ENCODE peak calls at places on chromosomes 2 and 18, in nine cellular contexts. F is esophagus squamous epithelium, E is IMR-90, W is vagina, R is testis, G is A549, M is transverse colon, D is H54, U is ovary. J is an unnamed sample.
A peak's percentile ranks its signal among the peaks of the same experiment; 100 is the strongest.

GRCh38 chr18:13614701-13615288 is 111.6 kb downstream of the FAM210A start:
- DNase-seq in U (no peak), R (no peak), W (peak; percentile 84), D (no peak), M (no peak), G (no peak), E (no peak), F (no peak), J (no peak)

GRCh38 chr2:238370482-238371372 is 50.4 kb downstream of the TRAF3IP1 start:
- DNase-seq in M (peak; percentile 67), U (peak; percentile 52), G (peak; percentile 35), W (no peak), R (peak; percentile 73), F (no peak), D (peak; percentile 35), E (peak; percentile 67), J (peak; percentile 77)

GRCh38 chr18:43587538-43588153 is 310.4 kb upstream of the SYT4 start:
- DNase-seq in U (no peak), F (no peak), M (no peak), D (no peak), E (peak; percentile 41), R (peak; percentile 28), G (no peak), W (no peak), J (peak; percentile 43)

GRCh38 chr2:41216978-41217377 is 765.1 kb upstream of the SLC8A1 start:
- DNase-seq in D (no peak), U (no peak), W (no peak), M (no peak), G (no peak), F (no peak), R (no peak), E (no peak), J (no peak)

GRCh38 chr2:180542510-180542909 is 437.9 kb upstream of the UBE2E3 start:
- DNase-seq in R (no peak), G (no peak), W (no peak), D (no peak), F (no peak), E (no peak), U (no peak), M (no peak), J (no peak)

GRCh38 chr2:234620018-234620417 is 123.1 kb upstream of the ARL4C start:
- DNase-seq in D (no peak), G (no peak), M (no peak), W (no peak), R (no peak), E (no peak), U (no peak), F (no peak), J (no peak)

GRCh38 chr18:9048808-9049494 is 53.5 kb upstream of the NDUFV2 start:
- DNase-seq in E (peak; percentile 44), R (no peak), U (no peak), G (no peak), F (no peak), W (no peak), M (no peak), D (no peak), J (no peak)

GRCh38 chr2:88838165-88838635 is 146.7 kb downstream of the RPIA start:
- DNase-seq in E (no peak), G (no peak), F (no peak), D (no peak), W (no peak), R (no peak), U (no peak), M (peak; percentile 57), J (no peak)

GRCh38 chr2:217873371-217873770 is 129.4 kb downstream of the TNS1 start:
- DNase-seq in W (no peak), R (no peak), U (no peak), M (no peak), E (no peak), F (no peak), G (no peak), D (no peak), J (peak; percentile 26)

GRCh38 chr2:69600425-69600824 is 43.1 kb downstream of the AAK1 start:
- DNase-seq in M (no peak), R (no peak), D (no peak), E (no peak), F (no peak), G (no peak), W (no peak), U (no peak), J (peak; percentile 47)

DNA sequence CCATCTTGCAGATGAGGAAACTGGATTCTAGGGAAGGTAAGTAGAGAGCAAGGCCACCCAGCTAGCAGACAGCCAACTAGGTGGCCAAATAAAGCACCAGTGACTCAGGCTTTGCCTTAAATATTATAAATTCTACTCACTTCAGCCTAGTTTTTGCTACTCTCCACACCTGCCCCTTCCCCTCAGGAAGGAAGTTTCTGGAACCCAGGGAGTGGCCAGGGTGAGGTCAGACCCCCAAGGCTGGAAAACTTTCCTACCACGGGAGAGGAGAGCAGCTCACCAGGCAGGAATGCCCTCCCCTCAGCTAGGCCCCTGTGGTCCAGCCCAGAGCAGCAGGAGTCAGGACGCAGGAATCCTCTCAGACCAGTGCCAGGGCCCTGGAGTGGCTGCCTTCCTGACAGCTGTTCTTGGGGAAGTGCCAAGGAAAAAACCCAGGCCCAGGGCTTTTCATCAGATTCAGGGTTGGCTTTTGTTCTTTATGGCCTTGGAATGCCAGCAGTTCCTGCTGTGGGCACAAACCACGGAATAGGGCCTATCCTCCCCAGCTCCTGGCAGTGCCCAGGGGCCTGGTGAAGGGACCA is 5.1 kb upstream of the PAX8 start:
- DNase-seq in F (no peak), U (no peak), W (no peak), G (peak; percentile 60), M (peak; percentile 50), R (peak; percentile 31), E (peak; percentile 92), D (peak; percentile 80), J (no peak)
- TF ChIP-seq POLR2A in F (no peak), U (no peak), W (no peak), G (no peak), M (no peak), R (no peak), E (no peak), D (no peak), J (no peak)

DNA sequence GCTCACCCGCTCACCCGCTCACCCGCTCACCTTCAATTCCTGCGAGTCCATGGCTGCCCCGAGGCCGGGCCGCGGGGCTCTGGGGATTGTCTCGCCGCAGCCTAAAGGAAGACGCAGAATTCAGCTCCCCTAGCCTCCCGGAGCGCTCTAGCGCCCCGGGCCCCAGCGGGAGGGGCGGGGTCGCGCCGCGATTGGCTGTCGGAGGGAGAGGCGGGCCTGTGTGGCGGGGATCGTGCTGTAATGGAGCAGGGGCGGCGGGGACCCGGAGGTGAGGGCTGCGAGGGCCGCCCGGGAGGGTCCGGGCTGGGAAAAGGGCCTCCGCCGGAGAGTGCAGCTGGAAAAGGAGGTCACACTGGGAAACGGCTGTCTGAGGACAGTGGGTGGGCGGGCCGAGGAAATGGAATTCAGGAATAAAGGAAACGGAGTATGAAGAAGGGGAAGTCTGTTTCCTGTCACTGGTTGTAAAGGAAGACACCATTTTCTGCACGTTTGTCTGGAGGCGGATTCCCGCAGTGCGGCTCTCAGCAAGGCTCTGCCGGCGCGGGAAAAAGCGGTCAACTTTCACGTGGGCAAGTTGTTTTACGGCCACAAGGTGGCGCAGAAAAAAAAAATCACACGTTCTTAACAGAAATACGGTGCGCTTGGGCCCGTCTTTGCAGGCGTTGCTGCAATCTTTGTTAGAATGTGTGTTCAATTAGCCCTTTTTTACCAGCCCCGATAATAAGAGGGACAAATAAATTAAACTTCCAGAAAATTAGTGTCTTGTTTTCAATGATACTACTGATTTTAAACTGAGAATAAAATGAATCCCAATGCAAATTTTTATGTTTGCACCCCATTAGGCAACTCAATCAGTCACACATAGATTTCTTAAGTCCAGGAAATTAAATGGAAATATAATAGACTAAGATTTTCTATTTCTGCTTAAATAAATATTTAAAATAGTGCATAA is at the start of gene TTC21B:
- DNase-seq in M (peak; percentile 95), R (peak; percentile 96), U (peak; percentile 94), F (peak; percentile 72), W (peak; percentile 94), G (peak; percentile 74), E (peak; percentile 95), D (peak; percentile 75), J (peak; percentile 94)
- TF ChIP-seq POLR2A in M (peak; percentile 69), R (no peak), U (peak; percentile 59), F (peak; percentile 69), W (no peak), G (peak; percentile 52), E (peak; percentile 81), D (peak; percentile 62), J (peak; percentile 71)

GRCh38 chr2:85324639-85325465 is 2.9 kb downstream of the TGOLN2 start:
- DNase-seq in W (no peak), M (peak; percentile 69), F (no peak), G (no peak), R (peak; percentile 68), U (no peak), E (peak; percentile 35), D (no peak), J (no peak)
- TF ChIP-seq POLR2A in W (no peak), M (peak; percentile 30), F (no peak), G (no peak), R (no peak), U (no peak), E (no peak), D (no peak), J (no peak)

GRCh38 chr2:160490760-160491367 is 2.7 kb downstream of the RBMS1 start:
- DNase-seq in D (no peak), U (no peak), E (no peak), M (no peak), R (no peak), F (no peak), G (no peak), W (no peak), J (no peak)

GRCh38 chr2:160492401-160493226 is 993 bp downstream of the RBMS1 start:
- DNase-seq in U (peak; percentile 80), M (peak; percentile 56), G (peak; percentile 62), D (peak; percentile 49), E (peak; percentile 67), W (no peak), R (peak; percentile 67), F (no peak), J (peak; percentile 14)

GRCh38 chr2:160491922-160492371 is 1.7 kb downstream of the RBMS1 start:
- DNase-seq in M (no peak), R (no peak), W (no peak), G (no peak), U (no peak), F (no peak), D (no peak), E (peak; percentile 75), J (no peak)

GRCh38 chr2:160494243-160494642 is 636 bp upstream of the RBMS1 start:
- DNase-seq in R (no peak), M (no peak), F (no peak), D (no peak), G (no peak), E (no peak), W (no peak), U (peak; percentile 30), J (no peak)

DNA sequence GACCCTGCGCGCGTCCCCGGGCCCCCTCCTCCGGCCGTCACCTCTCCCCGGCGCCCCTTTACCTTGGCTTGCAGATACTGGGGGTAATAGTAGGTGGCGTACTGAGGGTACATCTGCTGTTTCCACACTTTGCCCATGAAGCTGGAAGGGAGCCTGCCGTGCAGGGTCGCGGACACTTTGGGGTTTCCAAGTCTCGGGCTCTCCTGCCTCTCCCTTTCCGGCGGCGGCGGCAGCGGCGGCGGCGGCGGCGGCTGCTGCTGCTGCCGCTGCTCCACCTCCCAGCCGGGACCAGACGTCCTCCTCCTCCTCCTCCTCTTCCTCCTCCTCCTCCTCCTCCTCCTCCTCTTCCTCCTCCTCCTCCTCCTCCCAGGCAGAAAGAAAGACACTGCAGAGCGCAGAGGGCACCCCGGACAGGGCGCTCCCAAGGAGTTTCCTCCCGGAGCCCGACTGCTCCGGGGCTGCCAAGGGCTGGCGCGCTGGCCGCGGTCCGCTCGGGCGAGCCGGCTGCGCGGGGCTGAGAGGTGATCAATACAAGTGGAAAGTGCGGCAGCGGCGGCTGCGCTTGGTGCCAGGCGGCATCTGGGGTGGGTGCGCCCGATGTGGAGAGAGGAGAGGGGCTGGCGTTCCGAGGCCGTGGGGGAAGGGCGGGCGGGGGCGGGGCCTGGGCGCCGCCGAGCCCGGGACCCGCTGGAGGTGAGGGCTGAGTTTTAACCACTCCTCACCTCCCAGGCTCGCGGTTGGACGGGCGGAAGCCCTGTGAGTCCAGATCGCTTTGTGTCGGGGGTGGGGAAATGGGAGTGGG is at the start of gene RBMS1:
- DNase-seq in M (peak; percentile 53), R (peak; percentile 51), G (peak; percentile 46), W (no peak), F (no peak), D (peak; percentile 39), E (peak; percentile 44), U (peak; percentile 70), J (peak; percentile 14)
- TF ChIP-seq POLR2A in M (peak; percentile 3), R (no peak), G (peak; percentile 49), W (no peak), F (peak; percentile 54), D (peak; percentile 44), E (no peak), U (no peak), J (no peak)